ENCODE peak calls at places on chromosomes 1 and 21, in four cellular contexts. One of them, this sample, is unnamed.
A peak's percentile ranks its signal among the peaks of the same experiment; 100 is the strongest.

GRCh38 chr1:62250126-62250726 is 55.6 kb downstream of the L1TD1 start:
- DNase-seq in activated CD8-positive, alpha-beta memory T cell treated with anti-CD3 and anti-CD28 coated beads for 24 hours: no peak
- DNase-seq in stimulated activated CD8-positive, alpha-beta memory T cell treated with anti-CD3 and anti-CD28 coated beads, Interleukin-4, amount 100 ng/mL, for 24 hours: no peak
- DNase-seq in neuronal stem cell: no peak
- DNase-seq in this sample: no peak

GRCh38 chr1:61049850-61050540 is 32.4 kb upstream of the NFIA start:
- DNase-seq in activated CD8-positive, alpha-beta memory T cell treated with anti-CD3 and anti-CD28 coated beads for 24 hours: peak; percentile 98
- DNase-seq in stimulated activated CD8-positive, alpha-beta memory T cell treated with anti-CD3 and anti-CD28 coated beads, Interleukin-4, amount 100 ng/mL, for 24 hours: peak; percentile 85
- DNase-seq in neuronal stem cell: peak; percentile 92
- DNase-seq in this sample: peak; percentile 92

GRCh38 chr1:179190861-179191260 is 38.6 kb downstream of the ABL2 start:
- DNase-seq in activated CD8-positive, alpha-beta memory T cell treated with anti-CD3 and anti-CD28 coated beads for 24 hours: no peak
- DNase-seq in stimulated activated CD8-positive, alpha-beta memory T cell treated with anti-CD3 and anti-CD28 coated beads, Interleukin-4, amount 100 ng/mL, for 24 hours: no peak
- DNase-seq in neuronal stem cell: no peak
- DNase-seq in this sample: peak; percentile 77

GRCh38 chr1:161342836-161343235 is 24.8 kb downstream of the CFAP126 start:
- DNase-seq in activated CD8-positive, alpha-beta memory T cell treated with anti-CD3 and anti-CD28 coated beads for 24 hours: no peak
- DNase-seq in stimulated activated CD8-positive, alpha-beta memory T cell treated with anti-CD3 and anti-CD28 coated beads, Interleukin-4, amount 100 ng/mL, for 24 hours: no peak
- DNase-seq in neuronal stem cell: no peak
- DNase-seq in this sample: no peak

GRCh38 chr21:15840406-15840805 is 110.6 kb downstream of the USP25 start:
- DNase-seq in activated CD8-positive, alpha-beta memory T cell treated with anti-CD3 and anti-CD28 coated beads for 24 hours: no peak
- DNase-seq in stimulated activated CD8-positive, alpha-beta memory T cell treated with anti-CD3 and anti-CD28 coated beads, Interleukin-4, amount 100 ng/mL, for 24 hours: no peak
- DNase-seq in neuronal stem cell: no peak
- DNase-seq in this sample: no peak

GRCh38 chr1:70970407-70970806 is 77.2 kb downstream of the PTGER3 start:
- DNase-seq in activated CD8-positive, alpha-beta memory T cell treated with anti-CD3 and anti-CD28 coated beads for 24 hours: no peak
- DNase-seq in stimulated activated CD8-positive, alpha-beta memory T cell treated with anti-CD3 and anti-CD28 coated beads, Interleukin-4, amount 100 ng/mL, for 24 hours: no peak
- DNase-seq in neuronal stem cell: no peak
- DNase-seq in this sample: no peak

GRCh38 chr21:34004984-34005383 is 68.4 kb upstream of the MRPS6 start:
- DNase-seq in activated CD8-positive, alpha-beta memory T cell treated with anti-CD3 and anti-CD28 coated beads for 24 hours: no peak
- DNase-seq in stimulated activated CD8-positive, alpha-beta memory T cell treated with anti-CD3 and anti-CD28 coated beads, Interleukin-4, amount 100 ng/mL, for 24 hours: no peak
- DNase-seq in neuronal stem cell: no peak
- DNase-seq in this sample: no peak

GRCh38 chr1:174964261-174964984 is 35.3 kb upstream of the CACYBP start:
- DNase-seq in activated CD8-positive, alpha-beta memory T cell treated with anti-CD3 and anti-CD28 coated beads for 24 hours: no peak
- DNase-seq in stimulated activated CD8-positive, alpha-beta memory T cell treated with anti-CD3 and anti-CD28 coated beads, Interleukin-4, amount 100 ng/mL, for 24 hours: no peak
- DNase-seq in neuronal stem cell: no peak
- DNase-seq in this sample: peak; percentile 62

GRCh38 chr1:6154525-6155319 is 25.4 kb downstream of the CHD5 start:
- DNase-seq in activated CD8-positive, alpha-beta memory T cell treated with anti-CD3 and anti-CD28 coated beads for 24 hours: no peak
- DNase-seq in stimulated activated CD8-positive, alpha-beta memory T cell treated with anti-CD3 and anti-CD28 coated beads, Interleukin-4, amount 100 ng/mL, for 24 hours: no peak
- DNase-seq in neuronal stem cell: no peak
- DNase-seq in this sample: no peak

GRCh38 chr1:44089371-44090070 is 29.1 kb upstream of the KLF17 start:
- DNase-seq in activated CD8-positive, alpha-beta memory T cell treated with anti-CD3 and anti-CD28 coated beads for 24 hours: no peak
- DNase-seq in stimulated activated CD8-positive, alpha-beta memory T cell treated with anti-CD3 and anti-CD28 coated beads, Interleukin-4, amount 100 ng/mL, for 24 hours: no peak
- DNase-seq in neuronal stem cell: no peak
- DNase-seq in this sample: no peak

GRCh38 chr21:40208206-40208950 is 341.1 kb downstream of the PCP4 start:
- DNase-seq in activated CD8-positive, alpha-beta memory T cell treated with anti-CD3 and anti-CD28 coated beads for 24 hours: no peak
- DNase-seq in stimulated activated CD8-positive, alpha-beta memory T cell treated with anti-CD3 and anti-CD28 coated beads, Interleukin-4, amount 100 ng/mL, for 24 hours: no peak
- DNase-seq in neuronal stem cell: no peak
- DNase-seq in this sample: no peak

GRCh38 chr1:961132-961652 is 808 bp downstream of the KLHL17 start:
- DNase-seq in activated CD8-positive, alpha-beta memory T cell treated with anti-CD3 and anti-CD28 coated beads for 24 hours: no peak
- DNase-seq in stimulated activated CD8-positive, alpha-beta memory T cell treated with anti-CD3 and anti-CD28 coated beads, Interleukin-4, amount 100 ng/mL, for 24 hours: no peak
- DNase-seq in neuronal stem cell: no peak
- DNase-seq in this sample: peak; percentile 16

GRCh38 chr1:232432313-232432712 is 197.6 kb downstream of the SIPA1L2 start:
- DNase-seq in activated CD8-positive, alpha-beta memory T cell treated with anti-CD3 and anti-CD28 coated beads for 24 hours: no peak
- DNase-seq in stimulated activated CD8-positive, alpha-beta memory T cell treated with anti-CD3 and anti-CD28 coated beads, Interleukin-4, amount 100 ng/mL, for 24 hours: no peak
- DNase-seq in neuronal stem cell: no peak
- DNase-seq in this sample: peak; percentile 26

GRCh38 chr21:14773777-14774345 is 227.7 kb upstream of the SAMSN1 start:
- DNase-seq in activated CD8-positive, alpha-beta memory T cell treated with anti-CD3 and anti-CD28 coated beads for 24 hours: peak; percentile 81
- DNase-seq in stimulated activated CD8-positive, alpha-beta memory T cell treated with anti-CD3 and anti-CD28 coated beads, Interleukin-4, amount 100 ng/mL, for 24 hours: peak; percentile 44
- DNase-seq in neuronal stem cell: peak; percentile 23
- DNase-seq in this sample: peak; percentile 77

GRCh38 chr1:38699330-38700076 is 160.1 kb downstream of the RRAGC start:
- DNase-seq in activated CD8-positive, alpha-beta memory T cell treated with anti-CD3 and anti-CD28 coated beads for 24 hours: no peak
- DNase-seq in stimulated activated CD8-positive, alpha-beta memory T cell treated with anti-CD3 and anti-CD28 coated beads, Interleukin-4, amount 100 ng/mL, for 24 hours: no peak
- DNase-seq in neuronal stem cell: no peak
- DNase-seq in this sample: no peak

GRCh38 chr1:109491372-109491771 is 2.5 kb upstream of the CYB561D1 start:
- DNase-seq in activated CD8-positive, alpha-beta memory T cell treated with anti-CD3 and anti-CD28 coated beads for 24 hours: no peak
- DNase-seq in stimulated activated CD8-positive, alpha-beta memory T cell treated with anti-CD3 and anti-CD28 coated beads, Interleukin-4, amount 100 ng/mL, for 24 hours: no peak
- DNase-seq in neuronal stem cell: no peak
- DNase-seq in this sample: no peak

GRCh38 chr21:31988492-31989285 is 115.9 kb downstream of the HUNK start:
- DNase-seq in activated CD8-positive, alpha-beta memory T cell treated with anti-CD3 and anti-CD28 coated beads for 24 hours: no peak
- DNase-seq in stimulated activated CD8-positive, alpha-beta memory T cell treated with anti-CD3 and anti-CD28 coated beads, Interleukin-4, amount 100 ng/mL, for 24 hours: no peak
- DNase-seq in neuronal stem cell: no peak
- DNase-seq in this sample: no peak

GRCh38 chr1:58250587-58250948 is 296.0 kb downstream of the OMA1 start:
- DNase-seq in activated CD8-positive, alpha-beta memory T cell treated with anti-CD3 and anti-CD28 coated beads for 24 hours: no peak
- DNase-seq in stimulated activated CD8-positive, alpha-beta memory T cell treated with anti-CD3 and anti-CD28 coated beads, Interleukin-4, amount 100 ng/mL, for 24 hours: no peak
- DNase-seq in neuronal stem cell: no peak
- DNase-seq in this sample: no peak

GRCh38 chr1:18458751-18459133 is 22.0 kb upstream of the KLHDC7A start:
- DNase-seq in activated CD8-positive, alpha-beta memory T cell treated with anti-CD3 and anti-CD28 coated beads for 24 hours: no peak
- DNase-seq in stimulated activated CD8-positive, alpha-beta memory T cell treated with anti-CD3 and anti-CD28 coated beads, Interleukin-4, amount 100 ng/mL, for 24 hours: no peak
- DNase-seq in neuronal stem cell: no peak
- DNase-seq in this sample: no peak

GRCh38 chr1:229027622-229028182 is 243.2 kb upstream of the RAB4A start:
- DNase-seq in activated CD8-positive, alpha-beta memory T cell treated with anti-CD3 and anti-CD28 coated beads for 24 hours: no peak
- DNase-seq in stimulated activated CD8-positive, alpha-beta memory T cell treated with anti-CD3 and anti-CD28 coated beads, Interleukin-4, amount 100 ng/mL, for 24 hours: no peak
- DNase-seq in neuronal stem cell: peak; percentile 84
- DNase-seq in this sample: peak; percentile 95

GRCh38 chr21:31714741-31715365 is 17.1 kb downstream of the SCAF4 start:
- DNase-seq in activated CD8-positive, alpha-beta memory T cell treated with anti-CD3 and anti-CD28 coated beads for 24 hours: no peak
- DNase-seq in stimulated activated CD8-positive, alpha-beta memory T cell treated with anti-CD3 and anti-CD28 coated beads, Interleukin-4, amount 100 ng/mL, for 24 hours: no peak
- DNase-seq in neuronal stem cell: no peak
- DNase-seq in this sample: no peak

GRCh38 chr1:147760481-147761260 is at the start of gene GJA5:
- DNase-seq in activated CD8-positive, alpha-beta memory T cell treated with anti-CD3 and anti-CD28 coated beads for 24 hours: no peak
- DNase-seq in stimulated activated CD8-positive, alpha-beta memory T cell treated with anti-CD3 and anti-CD28 coated beads, Interleukin-4, amount 100 ng/mL, for 24 hours: no peak
- DNase-seq in neuronal stem cell: no peak
- DNase-seq in this sample: no peak